ENCODE peak calls at places on chromosomes 5 and 9, in six cellular contexts. One of them, this sample, is unnamed.

GRCh38 chr5:161846731-161847130 is 1.2 kb upstream of the GABRA1 start:
- DNase-seq in NCI-H774: no peak
- DNase-seq in RPMI7951: peak; percentile 1
- DNase-seq in HL-60: no peak
- DNase-seq in effector CD4-positive, alpha-beta T cell: no peak
- DNase-seq in neural crest cell: no peak
- DNase-seq in this sample: no peak

GRCh38 chr9:37408933-37409710 is 13.4 kb upstream of the GRHPR start:
- DNase-seq in effector CD4-positive, alpha-beta T cell: peak; percentile 46
- DNase-seq in NCI-H774: no peak
- DNase-seq in neural crest cell: no peak
- DNase-seq in RPMI7951: no peak
- DNase-seq in HL-60: no peak
- DNase-seq in this sample: peak; percentile 27

GRCh38 chr9:1055156-1055555 is 5.0 kb downstream of the DMRT2 start:
- DNase-seq in neural crest cell: no peak
- DNase-seq in HL-60: no peak
- DNase-seq in NCI-H774: no peak
- DNase-seq in effector CD4-positive, alpha-beta T cell: no peak
- DNase-seq in RPMI7951: no peak
- DNase-seq in this sample: no peak

GRCh38 chr5:32785639-32786216 is 74.6 kb downstream of the NPR3 start:
- DNase-seq in effector CD4-positive, alpha-beta T cell: no peak
- DNase-seq in RPMI7951: peak; percentile 96
- DNase-seq in neural crest cell: peak; percentile 10
- DNase-seq in HL-60: no peak
- DNase-seq in NCI-H774: no peak
- DNase-seq in this sample: no peak

GRCh38 chr5:162324356-162324755 is 256.8 kb downstream of the GABRG2 start:
- DNase-seq in NCI-H774: no peak
- DNase-seq in HL-60: no peak
- DNase-seq in RPMI7951: no peak
- DNase-seq in neural crest cell: no peak
- DNase-seq in effector CD4-positive, alpha-beta T cell: no peak
- DNase-seq in this sample: no peak

GRCh38 chr5:109825450-109825849 is 135.7 kb downstream of the MAN2A1 start:
- DNase-seq in NCI-H774: no peak
- DNase-seq in RPMI7951: no peak
- DNase-seq in effector CD4-positive, alpha-beta T cell: no peak
- DNase-seq in neural crest cell: no peak
- DNase-seq in HL-60: no peak
- DNase-seq in this sample: no peak

GRCh38 chr9:81237565-81238231 is 451.6 kb downstream of the TLE1 start:
- DNase-seq in neural crest cell: no peak
- DNase-seq in HL-60: no peak
- DNase-seq in effector CD4-positive, alpha-beta T cell: no peak
- DNase-seq in NCI-H774: no peak
- DNase-seq in RPMI7951: no peak
- DNase-seq in this sample: no peak

GRCh38 chr5:4584982-4585381 is 555.1 kb upstream of the ADAMTS16 start:
- DNase-seq in NCI-H774: no peak
- DNase-seq in RPMI7951: peak; percentile 84
- DNase-seq in HL-60: no peak
- DNase-seq in neural crest cell: no peak
- DNase-seq in effector CD4-positive, alpha-beta T cell: no peak
- DNase-seq in this sample: no peak

GRCh38 chr5:76874088-76874581 is 24.3 kb downstream of the S100Z start:
- DNase-seq in HL-60: no peak
- DNase-seq in NCI-H774: peak; percentile 78
- DNase-seq in effector CD4-positive, alpha-beta T cell: no peak
- DNase-seq in RPMI7951: peak; percentile 5
- DNase-seq in neural crest cell: no peak
- DNase-seq in this sample: no peak

GRCh38 chr9:132651259-132651658 is 18.5 kb downstream of the DDX31 start:
- DNase-seq in HL-60: no peak
- DNase-seq in RPMI7951: peak; percentile 86
- DNase-seq in neural crest cell: peak; percentile 11
- DNase-seq in effector CD4-positive, alpha-beta T cell: no peak
- DNase-seq in NCI-H774: no peak
- DNase-seq in this sample: no peak

GRCh38 chr9:69120380-69121154 is 53.5 kb upstream of the TJP2 start:
- DNase-seq in effector CD4-positive, alpha-beta T cell: no peak
- DNase-seq in HL-60: no peak
- DNase-seq in NCI-H774: peak; percentile 84
- DNase-seq in RPMI7951: no peak
- DNase-seq in neural crest cell: no peak
- DNase-seq in this sample: peak; percentile 4

GRCh38 chr5:116864157-116864837 is 289.7 kb upstream of the SEMA6A start:
- DNase-seq in neural crest cell: no peak
- DNase-seq in RPMI7951: no peak
- DNase-seq in effector CD4-positive, alpha-beta T cell: no peak
- DNase-seq in NCI-H774: no peak
- DNase-seq in HL-60: no peak
- DNase-seq in this sample: no peak

This sample was measured in T-helper 1 cell.